ENCODE peak calls at places on chromosomes 7 and 10, in seven cellular contexts. U is ascending aorta, T is mesendoderm, D is prostate gland, Q is heart left ventricle, N is neural progenitor cell, E is Caco-2. F is an unnamed sample. For H3K27me3 and H3K4me1, the result is how much of the 10 kb centered on the place peaks cover.

GRCh38 chr10:123633106-123633505 is 33.0 kb upstream of the GPR26 start:
- DNase-seq in U (no peak), N (no peak), D (no peak), E (no peak), Q (no peak), T (no peak), F (no peak)

GRCh38 chr7:67018940-67019339 is 22.3 kb downstream of the TYW1 start:
- DNase-seq in D (no peak), N (no peak), T (no peak), Q (no peak), E (no peak), U (no peak), F (no peak)

GRCh38 chr7:77657427-77658331 is 38.6 kb upstream of the RSBN1L start:
- DNase-seq in U (no peak), Q (no peak), D (peak), E (peak), N (peak), T (peak), F (no peak)

GRCh38 chr7:106598663-106599342 is 62.2 kb downstream of the CCDC71L start:
- DNase-seq in D (peak), T (peak), E (peak), U (peak), Q (peak), N (peak), F (peak)

GRCh38 chr10:112475565-112476233 is 28.7 kb downstream of the VTI1A start:
- DNase-seq in Q (no peak), T (no peak), N (no peak), U (no peak), D (no peak), E (no peak), F (no peak)

GRCh38 chr7:99385564-99385963 is 11.0 kb downstream of the ARPC1B start:
- DNase-seq in T (no peak), N (no peak), D (no peak), U (no peak), Q (no peak), E (no peak), F (no peak)

GRCh38 chr10:71530781-71531180 is 134.1 kb downstream of the CDH23 start:
- DNase-seq in U (no peak), T (no peak), D (no peak), Q (no peak), E (no peak), N (no peak), F (no peak)

GRCh38 chr7:135672560-135673359 is 10.4 kb downstream of the STMP1 start:
- DNase-seq in T (peak), Q (no peak), U (no peak), E (peak), D (peak), N (peak), F (no peak)

GRCh38 chr7:45921699-45922519 is 837 bp upstream of the IGFBP3 start:
- DNase-seq in Q (peak), U (no peak), E (peak), N (peak), D (peak), T (peak), F (peak)

GRCh38 chr7:28847681-28848080 is 110.4 kb downstream of the TRIL start:
- DNase-seq in T (no peak), D (no peak), E (no peak), Q (peak), U (no peak), N (no peak), F (peak)

GRCh38 chr10:101566333-101567164 is 21.5 kb downstream of the POLL start:
- DNase-seq in T (peak), D (no peak), Q (no peak), U (no peak), N (peak), E (no peak), F (no peak)

GRCh38 chr7:29987083-29987482 is 2.5 kb downstream of the SCRN1 start:
- DNase-seq in Q (no peak), T (no peak), N (no peak), E (no peak), U (no peak), D (no peak), F (no peak)

GRCh38 chr10:43427166-43427825 is 9.6 kb upstream of the ZNF487 start:
- DNase-seq in N (no peak), U (no peak), Q (no peak), T (no peak), D (no peak), E (no peak), F (no peak)

GRCh38 chr10:76453997-76454396 is 1022.6 kb downstream of the LRMDA start:
- DNase-seq in T (no peak), U (no peak), N (no peak), E (no peak), Q (no peak), D (no peak), F (no peak)

GRCh38 chr10:86079088-86079487 is 287.5 kb downstream of the GRID1 start:
- DNase-seq in U (no peak), T (peak), D (no peak), N (no peak), Q (no peak), E (no peak), F (no peak)

GRCh38 chr7:155327590-155328320 is 30.1 kb downstream of the INSIG1 start:
- DNase-seq in D (no peak), T (no peak), N (no peak), Q (no peak), U (no peak), E (no peak), F (no peak)

GRCh38 chr7:20374391-20374790 is 43.7 kb downstream of the ITGB8 start:
- DNase-seq in Q (no peak), D (no peak), U (no peak), T (no peak), E (peak), N (no peak), F (no peak)

GRCh38 chr10:70404906-70405824 is 1.2 kb downstream of the EIF4EBP2 start:
- DNase-seq in T (peak), E (peak), U (peak), N (peak), D (peak), Q (peak), F (peak)

GRCh38 chr10:36057180-36057579 is 415.1 kb upstream of the FZD8 start:
- DNase-seq in Q (no peak), D (no peak), T (no peak), E (no peak), U (no peak), N (no peak), F (no peak)

GRCh38 chr10:20855398-20856038 is 41.6 kb downstream of the NEBL start:
- DNase-seq in D (no peak), T (peak), E (no peak), U (no peak), Q (no peak), N (peak), F (no peak)

GRCh38 chr7:120272896-120273475 is at the start of gene KCND2:
- DNase-seq in N (peak), U (no peak), E (peak), Q (no peak), T (peak), D (no peak), F (no peak)

DNA sequence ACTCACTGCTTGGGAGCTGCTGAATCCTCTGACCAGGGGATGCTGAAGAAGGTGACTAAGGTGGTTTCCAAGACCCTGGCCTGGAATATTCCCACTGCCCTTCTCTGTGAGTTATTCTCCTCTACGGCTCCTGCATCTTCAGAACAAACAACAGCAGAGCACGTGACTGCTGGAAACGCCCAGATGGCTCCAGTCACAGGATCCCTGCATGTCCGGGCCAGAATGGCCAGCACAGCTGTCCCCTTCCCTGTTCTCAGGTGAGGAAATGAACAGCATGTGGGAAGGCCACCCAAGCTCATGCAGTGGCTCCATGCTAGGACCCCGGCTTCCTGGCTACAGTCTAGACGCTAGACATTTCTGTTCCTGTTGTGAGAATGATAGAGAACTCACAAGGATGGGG is 43.1 kb downstream of the GHRHR start:
- DNase-seq in D (no peak), Q (no peak), N (no peak), E (no peak), T (no peak), U (no peak), F (no peak)
- H3K27me3 ChIP-seq in D (under half), Q (under half), N (under half), E (under half), T (under half), U (under half), F (under half)

DNA sequence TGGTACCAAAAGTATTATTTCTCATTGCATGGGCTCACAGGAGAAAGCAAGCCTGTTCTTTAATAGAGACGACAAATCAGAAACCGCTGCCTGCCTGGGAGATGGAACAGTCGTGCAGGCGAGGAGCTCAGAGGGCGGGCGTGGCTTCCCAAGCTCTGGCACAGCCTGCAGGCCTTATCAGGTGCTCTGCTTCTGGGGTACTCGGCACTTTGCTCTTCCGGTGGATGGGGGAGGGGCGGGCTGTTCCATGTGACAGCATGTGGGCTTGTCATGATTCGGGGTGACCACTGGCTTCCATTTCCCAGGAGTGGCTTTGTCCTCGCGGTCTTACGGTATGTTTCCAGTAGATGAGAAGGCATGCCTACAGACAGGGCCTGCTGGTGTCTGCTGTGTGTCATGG is 228.6 kb downstream of the MGMT start:
- DNase-seq in U (no peak), N (no peak), T (no peak), D (no peak), E (no peak), Q (no peak), F (no peak)
- H3K4me1 ChIP-seq in U (under half), N (under half), T (under half), D (under half), E (under half), Q (under half), F (under half)

GRCh38 chr7:35970458-35970857 is 169.6 kb downstream of the SEPTIN7 start:
- DNase-seq in E (no peak), D (no peak), T (no peak), U (no peak), N (no peak), Q (no peak), F (no peak)

GRCh38 chr7:35969055-35969454 is 168.2 kb downstream of the SEPTIN7 start:
- DNase-seq in D (no peak), T (no peak), Q (no peak), E (no peak), N (no peak), U (no peak), F (no peak)

GRCh38 chr7:35967366-35968139 is 166.7 kb downstream of the SEPTIN7 start:
- DNase-seq in N (no peak), U (no peak), Q (no peak), T (no peak), E (no peak), D (no peak), F (no peak)

GRCh38 chr7:35968140-35968940 is 167.5 kb downstream of the SEPTIN7 start:
- DNase-seq in E (no peak), T (no peak), N (no peak), U (no peak), Q (no peak), D (no peak), F (no peak)

GRCh38 chr7:35971133-35971995 is 170.5 kb downstream of the SEPTIN7 start:
- DNase-seq in Q (no peak), U (no peak), T (no peak), E (peak), D (no peak), N (no peak), F (no peak)
- H3K4me3 ChIP-seq in Q (no peak), U (peak), T (no peak), E (peak), D (no peak), N (no peak), F (peak)

GRCh38 chr7:149776848-149777407 is 3.5 kb upstream of the ZNF467 start:
- DNase-seq in N (no peak), E (no peak), T (no peak), D (no peak), Q (no peak), U (no peak), F (no peak)

GRCh38 chr7:149774237-149775175 is 1.1 kb upstream of the ZNF467 start:
- DNase-seq in D (no peak), E (no peak), N (peak), U (no peak), T (peak), Q (no peak), F (no peak)

GRCh38 chr7:149777551-149778326 is 4.4 kb upstream of the ZNF467 start:
- DNase-seq in E (no peak), U (no peak), Q (no peak), T (no peak), N (no peak), D (no peak), F (no peak)

GRCh38 chr7:149775176-149775556 is 1.8 kb upstream of the ZNF467 start:
- DNase-seq in D (no peak), Q (no peak), T (no peak), N (no peak), E (no peak), U (no peak), F (no peak)

DNA sequence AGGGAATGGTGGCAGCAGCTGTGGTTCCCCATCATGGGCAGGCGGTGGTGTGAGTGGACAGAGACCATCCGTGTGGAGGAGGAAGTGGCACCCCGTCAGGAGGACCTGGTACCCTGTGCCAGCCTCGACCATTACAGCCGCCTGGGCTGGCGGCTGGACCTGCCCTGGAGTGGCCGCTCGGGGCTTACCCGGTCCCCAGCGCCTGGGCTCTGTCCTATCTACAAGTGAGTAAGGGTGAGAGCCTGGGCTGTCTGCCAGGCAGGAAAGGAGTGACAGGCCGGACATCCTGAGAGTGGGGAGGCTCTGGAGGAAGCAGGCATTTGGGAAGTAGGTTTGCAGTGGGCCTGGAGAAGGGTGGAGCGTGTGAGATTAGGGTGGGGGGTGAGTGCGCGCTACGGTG is 2.9 kb upstream of the ZNF467 start:
- DNase-seq in Q (peak), U (no peak), N (no peak), E (no peak), D (no peak), T (no peak), F (no peak)
- H3K27me3 ChIP-seq in Q (under half), U (under half), N (under half), E (under half), D (under half), T (under half), F (under half)